ENCODE peak calls at places on chromosomes 7 and 10, in five cellular contexts. Z is SK-N-SH, D is HCT116, V is fibroblast of lung, F is astrocyte. X is an unnamed sample.

GRCh38 chr7:114414151-114415053 is at the start of gene FOXP2:
- DNase-seq in Z (no peak), D (no peak), V (peak; percentile 46), F (peak; percentile 46), X (no peak)

GRCh38 chr7:117950601-117951278 is 77.5 kb upstream of the CTTNBP2 start:
- DNase-seq in Z (no peak), V (no peak), F (no peak), D (no peak), X (peak; percentile 61)

GRCh38 chr7:73851410-73852338 is 9.3 kb upstream of the TMEM270 start:
- DNase-seq in F (peak; percentile 98), V (peak; percentile 98), Z (no peak), D (peak; percentile 92), X (peak; percentile 98)

GRCh38 chr7:140390034-140390433 is 8.3 kb downstream of the SLC37A3 start:
- DNase-seq in Z (no peak), F (no peak), D (no peak), V (no peak), X (no peak)

GRCh38 chr10:44339218-44339617 is 45.7 kb downstream of the CXCL12 start:
- DNase-seq in F (no peak), D (no peak), Z (no peak), V (no peak), X (peak; percentile 27)

GRCh38 chr7:144437370-144438191 is 34.1 kb upstream of the NOBOX start:
- DNase-seq in Z (peak; percentile 26), V (peak; percentile 47), F (peak; percentile 29), D (peak; percentile 65), X (peak; percentile 88)

GRCh38 chr7:87513735-87514319 is 38.3 kb upstream of the ABCB4 start:
- DNase-seq in V (no peak), Z (no peak), F (no peak), D (no peak), X (no peak)

GRCh38 chr10:111113238-111113960 is 36.6 kb downstream of the ADRA2A start:
- DNase-seq in D (no peak), Z (no peak), F (no peak), V (no peak), X (no peak)

GRCh38 chr7:134051020-134051419 is 76.1 kb upstream of the LRGUK start:
- DNase-seq in F (no peak), D (no peak), Z (no peak), V (no peak), X (no peak)

GRCh38 chr7:47485640-47486435 is 96.1 kb downstream of the TNS3 start:
- DNase-seq in V (peak; percentile 46), F (no peak), Z (no peak), D (no peak), X (peak; percentile 33)

GRCh38 chr10:105409370-105409769 is 768.3 kb downstream of the SORCS3 start:
- DNase-seq in Z (no peak), F (no peak), D (no peak), V (no peak), X (no peak)

GRCh38 chr10:44295619-44296222 is 89.2 kb downstream of the CXCL12 start:
- DNase-seq in F (peak; percentile 90), V (peak; percentile 87), Z (no peak), D (no peak), X (no peak)

GRCh38 chr7:91953618-91954017 is 13.0 kb downstream of the AKAP9 start:
- DNase-seq in Z (peak; percentile 20), D (no peak), F (no peak), V (peak; percentile 22), X (peak; percentile 18)

GRCh38 chr7:124276005-124276606 is 243.2 kb upstream of the TMEM229A start:
- DNase-seq in Z (peak; percentile 27), F (no peak), D (peak; percentile 45), V (no peak), X (peak; percentile 64)

DNA sequence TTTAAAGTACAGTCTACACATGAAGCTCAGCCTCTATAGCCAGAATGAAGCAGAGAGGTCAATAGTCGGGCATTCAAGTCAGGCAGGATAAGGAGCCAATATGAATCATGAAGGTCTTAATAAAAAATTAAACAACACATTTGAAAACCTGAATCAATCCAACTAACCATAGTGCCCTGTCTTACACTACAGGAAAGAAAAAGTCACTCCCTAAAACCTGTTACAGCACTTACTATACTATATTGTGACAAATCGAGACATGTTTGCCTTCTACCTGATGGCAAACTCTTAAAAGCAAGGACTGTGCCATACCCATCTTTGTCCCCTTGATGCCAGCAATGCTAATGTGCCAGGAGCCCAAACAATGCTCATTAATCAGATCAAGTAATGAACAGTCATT is 117.6 kb downstream of the HTR7 start:
- DNase-seq in Z (no peak), D (no peak), V (no peak), F (no peak), X (no peak)
- H2AFZ ChIP-seq in Z (no peak overlapping the region), D (no peak overlapping the region), V (no peak overlapping the region), F (no peak overlapping the region), X (no peak overlapping the region)

GRCh38 chr10:80414126-80414898 is 6.0 kb downstream of the PRXL2A start:
- DNase-seq in Z (peak; percentile 36), V (no peak), F (no peak), D (no peak), X (no peak)
- H3K27ac ChIP-seq in Z (peak overlapping the region; percentile 58), V (no peak overlapping the region), F (no peak overlapping the region), D (no peak overlapping the region), X (no peak overlapping the region)

DNA sequence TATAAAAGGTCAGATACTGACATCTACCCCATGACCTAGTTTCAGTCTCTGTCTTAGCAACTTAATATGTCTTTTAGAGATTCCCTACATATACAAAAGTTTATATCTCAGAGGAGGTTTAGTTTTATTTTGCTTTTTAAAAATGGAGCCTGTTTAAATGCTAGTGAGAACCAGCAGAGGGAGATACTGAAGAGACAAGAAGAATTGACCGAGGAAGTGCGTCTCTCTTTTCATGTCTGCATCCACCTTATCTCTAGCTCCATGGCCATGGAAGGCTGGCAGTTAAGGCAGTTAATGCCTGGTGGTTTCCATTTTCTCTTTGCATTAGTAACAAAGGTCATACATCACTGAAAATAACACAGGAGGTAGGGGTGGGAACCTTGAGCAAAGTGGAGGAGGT is 10.7 kb downstream of the SUV39H2 start:
- DNase-seq in Z (peak; percentile 20), F (no peak), V (no peak), D (no peak), X (peak; percentile 6)
- TF ChIP-seq CTCF in Z (peak; percentile 45), F (peak; percentile 25), V (peak; percentile 30), D (peak; percentile 30), X (peak; percentile 38)

GRCh38 chr10:22803201-22803895 is 89.0 kb upstream of the PIP4K2A start:
- DNase-seq in F (peak; percentile 76), Z (no peak), V (peak; percentile 79), D (no peak), X (peak; percentile 51)
- H2AFZ ChIP-seq in F (no peak overlapping the region), Z (no peak overlapping the region), V (no peak overlapping the region), D (no peak overlapping the region), X (no peak overlapping the region)

DNA sequence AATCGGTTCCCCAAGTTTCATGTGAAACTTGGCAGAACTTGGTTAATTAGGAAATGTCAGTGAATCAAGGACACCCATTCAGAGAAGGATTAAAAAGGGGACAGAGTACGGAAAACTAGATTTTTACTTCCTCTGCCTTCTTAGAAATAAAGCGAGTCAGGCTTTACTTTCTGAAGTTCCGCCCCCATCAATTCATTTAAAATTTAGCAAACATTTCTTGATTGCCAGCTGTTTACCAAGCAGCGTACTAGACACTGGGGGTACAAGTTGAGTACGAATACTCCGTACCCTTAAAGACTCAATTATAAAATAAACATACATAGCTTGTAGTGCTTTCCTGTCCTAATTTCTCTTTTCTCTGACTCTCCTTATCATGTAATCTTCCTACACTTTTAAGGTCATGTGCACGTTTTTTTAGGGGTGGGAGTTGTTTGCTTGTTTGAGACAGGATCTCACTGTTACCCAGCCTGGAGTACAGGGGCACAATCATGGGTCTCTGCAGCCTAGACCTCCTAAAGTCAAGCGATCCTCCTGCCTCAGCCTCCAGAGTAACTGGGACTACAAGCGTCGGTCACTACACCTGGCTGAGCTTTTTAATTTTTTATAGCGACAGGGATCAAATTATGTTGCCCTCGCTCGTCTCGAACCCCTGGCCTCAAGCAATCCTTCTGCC is 704 bp upstream of the ABI1 start:
- DNase-seq in F (no peak), V (no peak), Z (no peak), D (no peak), X (no peak)
- H3K27ac ChIP-seq in F (no peak overlapping the region), V (no peak overlapping the region), Z (no peak overlapping the region), D (no peak overlapping the region), X (no peak overlapping the region)

X was measured in PC-3.